ENCODE peak calls at places on chromosomes 11 and 22, in eight cellular contexts. One of them, this sample, is unnamed.

GRCh38 chr11:86790073-86790727 is 10.1 kb upstream of the PRSS23 start:
- DNase-seq in body of pancreas: no peak
- DNase-seq in NCI-H524: no peak
- DNase-seq in activated CD4-positive, alpha-beta T cell treated with anti-CD3 and anti-CD28 coated beads, Interleukin-2, amount 50 U/mL, for 48 hours: no peak
- DNase-seq in Daoy: no peak
- DNase-seq in tibial nerve: no peak
- DNase-seq in stimulated activated CD4-positive, alpha-beta T cell treated with anti-CD3 and anti-CD28 coated beads, Interleukin-1b, Interleukin-23, amount 100 ng/mL, for 1 hour: no peak
- DNase-seq in endothelial cell: no peak
- DNase-seq in this sample: no peak

GRCh38 chr11:120546312-120547205 is 35.0 kb downstream of the GRIK4 start:
- DNase-seq in body of pancreas: peak; percentile 78
- DNase-seq in stimulated activated CD4-positive, alpha-beta T cell treated with anti-CD3 and anti-CD28 coated beads, Interleukin-1b, Interleukin-23, amount 100 ng/mL, for 1 hour: no peak
- DNase-seq in activated CD4-positive, alpha-beta T cell treated with anti-CD3 and anti-CD28 coated beads, Interleukin-2, amount 50 U/mL, for 48 hours: no peak
- DNase-seq in tibial nerve: no peak
- DNase-seq in endothelial cell: no peak
- DNase-seq in Daoy: peak; percentile 94
- DNase-seq in NCI-H524: no peak
- DNase-seq in this sample: no peak

GRCh38 chr11:126640186-126640585 is 284.7 kb downstream of the ST3GAL4 start:
- DNase-seq in stimulated activated CD4-positive, alpha-beta T cell treated with anti-CD3 and anti-CD28 coated beads, Interleukin-1b, Interleukin-23, amount 100 ng/mL, for 1 hour: no peak
- DNase-seq in activated CD4-positive, alpha-beta T cell treated with anti-CD3 and anti-CD28 coated beads, Interleukin-2, amount 50 U/mL, for 48 hours: no peak
- DNase-seq in NCI-H524: peak; percentile 11
- DNase-seq in tibial nerve: no peak
- DNase-seq in Daoy: no peak
- DNase-seq in endothelial cell: no peak
- DNase-seq in body of pancreas: no peak
- DNase-seq in this sample: no peak

GRCh38 chr22:19887251-19887985 is 32.7 kb upstream of the GNB1L start:
- DNase-seq in stimulated activated CD4-positive, alpha-beta T cell treated with anti-CD3 and anti-CD28 coated beads, Interleukin-1b, Interleukin-23, amount 100 ng/mL, for 1 hour: no peak
- DNase-seq in body of pancreas: peak; percentile 7
- DNase-seq in Daoy: no peak
- DNase-seq in activated CD4-positive, alpha-beta T cell treated with anti-CD3 and anti-CD28 coated beads, Interleukin-2, amount 50 U/mL, for 48 hours: no peak
- DNase-seq in tibial nerve: no peak
- DNase-seq in endothelial cell: no peak
- DNase-seq in NCI-H524: no peak
- DNase-seq in this sample: no peak

GRCh38 chr11:81345609-81346008 is 1388.1 kb downstream of the FAM181B start:
- DNase-seq in tibial nerve: no peak
- DNase-seq in body of pancreas: no peak
- DNase-seq in activated CD4-positive, alpha-beta T cell treated with anti-CD3 and anti-CD28 coated beads, Interleukin-2, amount 50 U/mL, for 48 hours: no peak
- DNase-seq in stimulated activated CD4-positive, alpha-beta T cell treated with anti-CD3 and anti-CD28 coated beads, Interleukin-1b, Interleukin-23, amount 100 ng/mL, for 1 hour: no peak
- DNase-seq in Daoy: no peak
- DNase-seq in endothelial cell: no peak
- DNase-seq in NCI-H524: no peak
- DNase-seq in this sample: no peak

GRCh38 chr22:27105142-27106025 is 448.0 kb downstream of the MIAT start:
- DNase-seq in activated CD4-positive, alpha-beta T cell treated with anti-CD3 and anti-CD28 coated beads, Interleukin-2, amount 50 U/mL, for 48 hours: no peak
- DNase-seq in endothelial cell: no peak
- DNase-seq in Daoy: peak; percentile 82
- DNase-seq in stimulated activated CD4-positive, alpha-beta T cell treated with anti-CD3 and anti-CD28 coated beads, Interleukin-1b, Interleukin-23, amount 100 ng/mL, for 1 hour: no peak
- DNase-seq in body of pancreas: peak; percentile 41
- DNase-seq in tibial nerve: peak; percentile 67
- DNase-seq in NCI-H524: no peak
- DNase-seq in this sample: peak; percentile 86

GRCh38 chr11:1670928-1671371 is 26.0 kb upstream of the KRTAP5-6 start:
- DNase-seq in Daoy: no peak
- DNase-seq in body of pancreas: no peak
- DNase-seq in stimulated activated CD4-positive, alpha-beta T cell treated with anti-CD3 and anti-CD28 coated beads, Interleukin-1b, Interleukin-23, amount 100 ng/mL, for 1 hour: no peak
- DNase-seq in activated CD4-positive, alpha-beta T cell treated with anti-CD3 and anti-CD28 coated beads, Interleukin-2, amount 50 U/mL, for 48 hours: no peak
- DNase-seq in NCI-H524: no peak
- DNase-seq in tibial nerve: no peak
- DNase-seq in endothelial cell: no peak
- DNase-seq in this sample: no peak

GRCh38 chr11:122720482-122720881 is 65.0 kb downstream of the UBASH3B start:
- DNase-seq in stimulated activated CD4-positive, alpha-beta T cell treated with anti-CD3 and anti-CD28 coated beads, Interleukin-1b, Interleukin-23, amount 100 ng/mL, for 1 hour: no peak
- DNase-seq in tibial nerve: no peak
- DNase-seq in NCI-H524: no peak
- DNase-seq in activated CD4-positive, alpha-beta T cell treated with anti-CD3 and anti-CD28 coated beads, Interleukin-2, amount 50 U/mL, for 48 hours: no peak
- DNase-seq in body of pancreas: no peak
- DNase-seq in Daoy: no peak
- DNase-seq in endothelial cell: no peak
- DNase-seq in this sample: no peak

GRCh38 chr11:17714356-17714854 is 5.0 kb upstream of the MYOD1 start:
- DNase-seq in Daoy: no peak
- DNase-seq in stimulated activated CD4-positive, alpha-beta T cell treated with anti-CD3 and anti-CD28 coated beads, Interleukin-1b, Interleukin-23, amount 100 ng/mL, for 1 hour: no peak
- DNase-seq in body of pancreas: no peak
- DNase-seq in activated CD4-positive, alpha-beta T cell treated with anti-CD3 and anti-CD28 coated beads, Interleukin-2, amount 50 U/mL, for 48 hours: no peak
- DNase-seq in tibial nerve: no peak
- DNase-seq in endothelial cell: no peak
- DNase-seq in NCI-H524: peak; percentile 52
- DNase-seq in this sample: no peak

GRCh38 chr11:125343086-125343731 is 152.9 kb downstream of the FEZ1 start:
- DNase-seq in body of pancreas: no peak
- DNase-seq in tibial nerve: no peak
- DNase-seq in activated CD4-positive, alpha-beta T cell treated with anti-CD3 and anti-CD28 coated beads, Interleukin-2, amount 50 U/mL, for 48 hours: no peak
- DNase-seq in stimulated activated CD4-positive, alpha-beta T cell treated with anti-CD3 and anti-CD28 coated beads, Interleukin-1b, Interleukin-23, amount 100 ng/mL, for 1 hour: no peak
- DNase-seq in endothelial cell: no peak
- DNase-seq in Daoy: no peak
- DNase-seq in NCI-H524: no peak
- DNase-seq in this sample: no peak

GRCh38 chr22:42412744-42413220 is 19.4 kb downstream of the NFAM1 start:
- DNase-seq in activated CD4-positive, alpha-beta T cell treated with anti-CD3 and anti-CD28 coated beads, Interleukin-2, amount 50 U/mL, for 48 hours: no peak
- DNase-seq in stimulated activated CD4-positive, alpha-beta T cell treated with anti-CD3 and anti-CD28 coated beads, Interleukin-1b, Interleukin-23, amount 100 ng/mL, for 1 hour: no peak
- DNase-seq in endothelial cell: no peak
- DNase-seq in NCI-H524: no peak
- DNase-seq in tibial nerve: no peak
- DNase-seq in body of pancreas: no peak
- DNase-seq in Daoy: no peak
- DNase-seq in this sample: no peak

GRCh38 chr22:30116362-30117117 is 36.3 kb downstream of the HORMAD2 start:
- DNase-seq in tibial nerve: no peak
- DNase-seq in stimulated activated CD4-positive, alpha-beta T cell treated with anti-CD3 and anti-CD28 coated beads, Interleukin-1b, Interleukin-23, amount 100 ng/mL, for 1 hour: no peak
- DNase-seq in Daoy: peak; percentile 48
- DNase-seq in body of pancreas: no peak
- DNase-seq in NCI-H524: no peak
- DNase-seq in activated CD4-positive, alpha-beta T cell treated with anti-CD3 and anti-CD28 coated beads, Interleukin-2, amount 50 U/mL, for 48 hours: no peak
- DNase-seq in endothelial cell: no peak
- DNase-seq in this sample: no peak

GRCh38 chr11:111641339-111642015 is 39.2 kb downstream of the SIK2 start:
- DNase-seq in tibial nerve: no peak
- DNase-seq in NCI-H524: no peak
- DNase-seq in activated CD4-positive, alpha-beta T cell treated with anti-CD3 and anti-CD28 coated beads, Interleukin-2, amount 50 U/mL, for 48 hours: no peak
- DNase-seq in stimulated activated CD4-positive, alpha-beta T cell treated with anti-CD3 and anti-CD28 coated beads, Interleukin-1b, Interleukin-23, amount 100 ng/mL, for 1 hour: no peak
- DNase-seq in Daoy: no peak
- DNase-seq in body of pancreas: no peak
- DNase-seq in endothelial cell: no peak
- DNase-seq in this sample: no peak

GRCh38 chr11:57087966-57088365 is 93.8 kb upstream of the LRRC55 start:
- DNase-seq in activated CD4-positive, alpha-beta T cell treated with anti-CD3 and anti-CD28 coated beads, Interleukin-2, amount 50 U/mL, for 48 hours: no peak
- DNase-seq in endothelial cell: no peak
- DNase-seq in body of pancreas: no peak
- DNase-seq in NCI-H524: no peak
- DNase-seq in tibial nerve: no peak
- DNase-seq in Daoy: no peak
- DNase-seq in stimulated activated CD4-positive, alpha-beta T cell treated with anti-CD3 and anti-CD28 coated beads, Interleukin-1b, Interleukin-23, amount 100 ng/mL, for 1 hour: no peak
- DNase-seq in this sample: no peak

GRCh38 chr11:76610371-76610770 is 60.2 kb downstream of the LRRC32 start:
- DNase-seq in endothelial cell: no peak
- DNase-seq in body of pancreas: no peak
- DNase-seq in NCI-H524: no peak
- DNase-seq in activated CD4-positive, alpha-beta T cell treated with anti-CD3 and anti-CD28 coated beads, Interleukin-2, amount 50 U/mL, for 48 hours: no peak
- DNase-seq in stimulated activated CD4-positive, alpha-beta T cell treated with anti-CD3 and anti-CD28 coated beads, Interleukin-1b, Interleukin-23, amount 100 ng/mL, for 1 hour: no peak
- DNase-seq in Daoy: no peak
- DNase-seq in tibial nerve: no peak
- DNase-seq in this sample: no peak

GRCh38 chr11:130601141-130601540 is 152.7 kb downstream of the ADAMTS15 start:
- DNase-seq in NCI-H524: no peak
- DNase-seq in Daoy: peak; percentile 71
- DNase-seq in tibial nerve: peak; percentile 77
- DNase-seq in body of pancreas: peak; percentile 54
- DNase-seq in stimulated activated CD4-positive, alpha-beta T cell treated with anti-CD3 and anti-CD28 coated beads, Interleukin-1b, Interleukin-23, amount 100 ng/mL, for 1 hour: no peak
- DNase-seq in activated CD4-positive, alpha-beta T cell treated with anti-CD3 and anti-CD28 coated beads, Interleukin-2, amount 50 U/mL, for 48 hours: no peak
- DNase-seq in endothelial cell: peak; percentile 8
- DNase-seq in this sample: peak; percentile 86

GRCh38 chr11:35322321-35322979 is 96.9 kb downstream of the SLC1A2 start:
- DNase-seq in activated CD4-positive, alpha-beta T cell treated with anti-CD3 and anti-CD28 coated beads, Interleukin-2, amount 50 U/mL, for 48 hours: no peak
- DNase-seq in Daoy: no peak
- DNase-seq in body of pancreas: no peak
- DNase-seq in stimulated activated CD4-positive, alpha-beta T cell treated with anti-CD3 and anti-CD28 coated beads, Interleukin-1b, Interleukin-23, amount 100 ng/mL, for 1 hour: no peak
- DNase-seq in endothelial cell: no peak
- DNase-seq in NCI-H524: peak; percentile 68
- DNase-seq in tibial nerve: no peak
- DNase-seq in this sample: no peak

GRCh38 chr11:3614742-3615171 is 27.0 kb downstream of the ART5 start:
- DNase-seq in NCI-H524: no peak
- DNase-seq in stimulated activated CD4-positive, alpha-beta T cell treated with anti-CD3 and anti-CD28 coated beads, Interleukin-1b, Interleukin-23, amount 100 ng/mL, for 1 hour: no peak
- DNase-seq in Daoy: peak; percentile 51
- DNase-seq in body of pancreas: no peak
- DNase-seq in tibial nerve: no peak
- DNase-seq in endothelial cell: no peak
- DNase-seq in activated CD4-positive, alpha-beta T cell treated with anti-CD3 and anti-CD28 coated beads, Interleukin-2, amount 50 U/mL, for 48 hours: peak; percentile 64
- DNase-seq in this sample: peak; percentile 64

GRCh38 chr22:46289244-46289891 is 7.3 kb upstream of the GTSE1 start:
- DNase-seq in NCI-H524: no peak
- DNase-seq in activated CD4-positive, alpha-beta T cell treated with anti-CD3 and anti-CD28 coated beads, Interleukin-2, amount 50 U/mL, for 48 hours: no peak
- DNase-seq in tibial nerve: no peak
- DNase-seq in endothelial cell: no peak
- DNase-seq in body of pancreas: no peak
- DNase-seq in Daoy: no peak
- DNase-seq in stimulated activated CD4-positive, alpha-beta T cell treated with anti-CD3 and anti-CD28 coated beads, Interleukin-1b, Interleukin-23, amount 100 ng/mL, for 1 hour: no peak
- DNase-seq in this sample: no peak

GRCh38 chr11:61893981-61894380 is 2.6 kb upstream of the FADS3 start:
- DNase-seq in body of pancreas: no peak
- DNase-seq in activated CD4-positive, alpha-beta T cell treated with anti-CD3 and anti-CD28 coated beads, Interleukin-2, amount 50 U/mL, for 48 hours: no peak
- DNase-seq in tibial nerve: no peak
- DNase-seq in Daoy: no peak
- DNase-seq in endothelial cell: no peak
- DNase-seq in NCI-H524: no peak
- DNase-seq in stimulated activated CD4-positive, alpha-beta T cell treated with anti-CD3 and anti-CD28 coated beads, Interleukin-1b, Interleukin-23, amount 100 ng/mL, for 1 hour: no peak
- DNase-seq in this sample: no peak

GRCh38 chr11:17810736-17811135 is 76.2 kb downstream of the KCNC1 start:
- DNase-seq in body of pancreas: no peak
- DNase-seq in stimulated activated CD4-positive, alpha-beta T cell treated with anti-CD3 and anti-CD28 coated beads, Interleukin-1b, Interleukin-23, amount 100 ng/mL, for 1 hour: no peak
- DNase-seq in NCI-H524: no peak
- DNase-seq in endothelial cell: no peak
- DNase-seq in tibial nerve: no peak
- DNase-seq in activated CD4-positive, alpha-beta T cell treated with anti-CD3 and anti-CD28 coated beads, Interleukin-2, amount 50 U/mL, for 48 hours: no peak
- DNase-seq in Daoy: no peak
- DNase-seq in this sample: no peak

GRCh38 chr22:45962756-45963155 is 14.2 kb downstream of the WNT7B start:
- DNase-seq in Daoy: no peak
- DNase-seq in activated CD4-positive, alpha-beta T cell treated with anti-CD3 and anti-CD28 coated beads, Interleukin-2, amount 50 U/mL, for 48 hours: no peak
- DNase-seq in endothelial cell: no peak
- DNase-seq in NCI-H524: peak; percentile 44
- DNase-seq in stimulated activated CD4-positive, alpha-beta T cell treated with anti-CD3 and anti-CD28 coated beads, Interleukin-1b, Interleukin-23, amount 100 ng/mL, for 1 hour: no peak
- DNase-seq in tibial nerve: no peak
- DNase-seq in body of pancreas: no peak
- DNase-seq in this sample: no peak

GRCh38 chr11:62404918-62405317 is 13.9 kb upstream of the SCGB1A1 start:
- DNase-seq in endothelial cell: no peak
- DNase-seq in activated CD4-positive, alpha-beta T cell treated with anti-CD3 and anti-CD28 coated beads, Interleukin-2, amount 50 U/mL, for 48 hours: no peak
- DNase-seq in Daoy: no peak
- DNase-seq in stimulated activated CD4-positive, alpha-beta T cell treated with anti-CD3 and anti-CD28 coated beads, Interleukin-1b, Interleukin-23, amount 100 ng/mL, for 1 hour: no peak
- DNase-seq in tibial nerve: no peak
- DNase-seq in NCI-H524: no peak
- DNase-seq in body of pancreas: no peak
- DNase-seq in this sample: no peak